ENCODE peak calls at places on chromosomes 2 and 18, in six cellular contexts. One of them, this sample, is unnamed.

GRCh38 chr2:213429516-213429915 is 145.3 kb downstream of the SPAG16 start:
- DNase-seq in AG09309: no peak
- DNase-seq in tibial nerve: no peak
- DNase-seq in cardiac muscle cell: no peak
- DNase-seq in PC-3: peak
- DNase-seq in astrocyte of the cerebellum: no peak
- DNase-seq in this sample: no peak

GRCh38 chr2:121746071-121746578 is 9.3 kb upstream of the TSN start:
- DNase-seq in AG09309: no peak
- DNase-seq in tibial nerve: no peak
- DNase-seq in cardiac muscle cell: no peak
- DNase-seq in PC-3: no peak
- DNase-seq in astrocyte of the cerebellum: no peak
- DNase-seq in this sample: no peak

GRCh38 chr2:240918258-240919091 is 12.3 kb downstream of the CROCC2 start:
- DNase-seq in AG09309: no peak
- DNase-seq in tibial nerve: no peak
- DNase-seq in cardiac muscle cell: no peak
- DNase-seq in PC-3: no peak
- DNase-seq in astrocyte of the cerebellum: no peak
- DNase-seq in this sample: peak

GRCh38 chr2:191202209-191202721 is 42.9 kb upstream of the MYO1B start:
- DNase-seq in AG09309: no peak
- DNase-seq in tibial nerve: no peak
- DNase-seq in cardiac muscle cell: peak
- DNase-seq in PC-3: peak
- DNase-seq in astrocyte of the cerebellum: no peak
- DNase-seq in this sample: no peak

GRCh38 chr2:149741646-149742045 is 154.1 kb upstream of the MMADHC start:
- DNase-seq in AG09309: peak
- DNase-seq in tibial nerve: no peak
- DNase-seq in cardiac muscle cell: peak
- DNase-seq in PC-3: peak
- DNase-seq in astrocyte of the cerebellum: peak
- DNase-seq in this sample: no peak

GRCh38 chr2:10048501-10049171 is 5.3 kb downstream of the KLF11 start:
- DNase-seq in AG09309: peak
- DNase-seq in tibial nerve: no peak
- DNase-seq in cardiac muscle cell: peak
- DNase-seq in PC-3: peak
- DNase-seq in astrocyte of the cerebellum: peak
- DNase-seq in this sample: no peak

GRCh38 chr2:101038455-101039255 is 36.6 kb downstream of the RPL31 start:
- DNase-seq in AG09309: no peak
- DNase-seq in tibial nerve: no peak
- DNase-seq in cardiac muscle cell: peak
- DNase-seq in PC-3: peak
- DNase-seq in astrocyte of the cerebellum: no peak
- DNase-seq in this sample: no peak

GRCh38 chr2:129144082-129144791 is 825.6 kb upstream of the HS6ST1 start:
- DNase-seq in AG09309: no peak
- DNase-seq in tibial nerve: no peak
- DNase-seq in cardiac muscle cell: no peak
- DNase-seq in PC-3: no peak
- DNase-seq in astrocyte of the cerebellum: no peak
- DNase-seq in this sample: no peak

GRCh38 chr2:211745295-211746097 is 793.1 kb downstream of the ERBB4 start:
- DNase-seq in AG09309: peak
- DNase-seq in tibial nerve: peak
- DNase-seq in cardiac muscle cell: peak
- DNase-seq in PC-3: peak
- DNase-seq in astrocyte of the cerebellum: peak
- DNase-seq in this sample: no peak

GRCh38 chr18:42644729-42645131 is 470.8 kb downstream of the RIT2 start:
- DNase-seq in AG09309: no peak
- DNase-seq in tibial nerve: no peak
- DNase-seq in cardiac muscle cell: peak
- DNase-seq in PC-3: no peak
- DNase-seq in astrocyte of the cerebellum: peak
- DNase-seq in this sample: no peak

GRCh38 chr2:43265006-43265770 is 38.8 kb upstream of the ZFP36L2 start:
- DNase-seq in AG09309: no peak
- DNase-seq in tibial nerve: no peak
- DNase-seq in cardiac muscle cell: peak
- DNase-seq in PC-3: no peak
- DNase-seq in astrocyte of the cerebellum: peak
- DNase-seq in this sample: no peak

GRCh38 chr2:172839446-172839845 is 103.8 kb downstream of the RAPGEF4 start:
- DNase-seq in AG09309: no peak
- DNase-seq in tibial nerve: no peak
- DNase-seq in cardiac muscle cell: no peak
- DNase-seq in PC-3: peak
- DNase-seq in astrocyte of the cerebellum: no peak
- DNase-seq in this sample: no peak

DNA sequence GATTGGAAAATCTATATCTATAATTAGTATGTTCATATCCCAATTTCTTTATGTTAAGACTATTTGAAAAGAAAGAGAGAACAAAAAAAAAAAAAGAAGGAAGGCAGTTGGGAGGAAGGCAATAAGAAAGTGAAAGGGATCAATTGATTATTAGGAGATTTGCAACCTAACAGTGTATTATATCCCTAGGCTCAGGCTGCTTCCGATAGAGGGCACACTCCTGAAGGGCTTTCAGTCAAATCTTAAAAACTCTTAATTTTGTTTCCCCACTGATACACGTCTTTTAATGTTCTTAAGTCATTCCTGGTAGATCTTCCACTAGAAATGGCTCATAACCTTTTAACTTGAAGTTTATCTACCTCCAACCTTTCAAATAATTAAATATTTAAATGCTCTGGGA is 763.9 kb downstream of the BCL11A start:
- DNase-seq in AG09309: no peak
- DNase-seq in tibial nerve: no peak
- DNase-seq in cardiac muscle cell: no peak
- DNase-seq in PC-3: peak
- DNase-seq in astrocyte of the cerebellum: no peak
- DNase-seq in this sample: no peak
- TF ChIP-seq CTCF in AG09309: no peak
- TF ChIP-seq CTCF in tibial nerve: no peak
- TF ChIP-seq CTCF in cardiac muscle cell: no peak
- TF ChIP-seq CTCF in PC-3: peak
- TF ChIP-seq CTCF in astrocyte of the cerebellum: no peak
- TF ChIP-seq CTCF in this sample: no peak

GRCh38 chr18:61435064-61435652 is 101.9 kb downstream of the CDH20 start:
- DNase-seq in AG09309: no peak
- DNase-seq in tibial nerve: no peak
- DNase-seq in cardiac muscle cell: peak
- DNase-seq in PC-3: peak
- DNase-seq in astrocyte of the cerebellum: no peak
- DNase-seq in this sample: no peak
- TF ChIP-seq CTCF in AG09309: peak
- TF ChIP-seq CTCF in tibial nerve: peak
- TF ChIP-seq CTCF in cardiac muscle cell: peak
- TF ChIP-seq CTCF in PC-3: peak
- TF ChIP-seq CTCF in astrocyte of the cerebellum: peak
- TF ChIP-seq CTCF in this sample: no peak

GRCh38 chr2:233354500-233354924 is 218 bp downstream of the DGKD start:
- DNase-seq in AG09309: no peak
- DNase-seq in tibial nerve: no peak
- DNase-seq in cardiac muscle cell: no peak
- DNase-seq in PC-3: no peak
- DNase-seq in astrocyte of the cerebellum: no peak
- DNase-seq in this sample: no peak
- TF ChIP-seq CTCF in AG09309: no peak
- TF ChIP-seq CTCF in tibial nerve: no peak
- TF ChIP-seq CTCF in cardiac muscle cell: no peak
- TF ChIP-seq CTCF in PC-3: no peak
- TF ChIP-seq CTCF in astrocyte of the cerebellum: no peak
- TF ChIP-seq CTCF in this sample: no peak

GRCh38 chr2:68722712-68723111 is 11.9 kb upstream of the ARHGAP25 start:
- DNase-seq in AG09309: no peak
- DNase-seq in tibial nerve: no peak
- DNase-seq in cardiac muscle cell: peak
- DNase-seq in PC-3: no peak
- DNase-seq in astrocyte of the cerebellum: no peak
- DNase-seq in this sample: no peak
- TF ChIP-seq CTCF in AG09309: no peak
- TF ChIP-seq CTCF in tibial nerve: no peak
- TF ChIP-seq CTCF in cardiac muscle cell: peak
- TF ChIP-seq CTCF in PC-3: peak
- TF ChIP-seq CTCF in astrocyte of the cerebellum: no peak
- TF ChIP-seq CTCF in this sample: no peak

DNA sequence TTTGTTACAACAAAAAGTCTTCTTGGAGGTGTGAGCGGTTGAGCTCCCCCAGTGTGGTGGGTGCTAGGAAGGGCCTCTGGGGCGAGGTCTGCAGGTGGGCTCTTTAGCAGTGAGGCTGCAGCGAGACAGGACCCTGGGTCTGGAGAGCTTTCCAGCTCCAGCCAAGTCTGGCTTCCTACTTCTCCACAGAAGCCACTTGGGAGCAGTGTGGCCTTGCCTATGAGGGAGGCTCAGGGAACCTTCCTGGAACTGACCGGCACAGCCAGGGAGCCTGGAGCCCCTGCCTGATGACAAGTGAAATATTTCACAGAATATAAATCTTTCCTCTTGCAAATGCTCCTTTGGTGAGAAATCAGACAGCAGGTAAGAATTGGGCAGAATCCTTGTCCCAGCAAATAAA is 289.6 kb upstream of the SPRED2 start:
- DNase-seq in AG09309: no peak
- DNase-seq in tibial nerve: no peak
- DNase-seq in cardiac muscle cell: peak
- DNase-seq in PC-3: peak
- DNase-seq in astrocyte of the cerebellum: no peak
- DNase-seq in this sample: no peak
- TF ChIP-seq CTCF in AG09309: peak
- TF ChIP-seq CTCF in tibial nerve: no peak
- TF ChIP-seq CTCF in cardiac muscle cell: peak
- TF ChIP-seq CTCF in PC-3: peak
- TF ChIP-seq CTCF in astrocyte of the cerebellum: peak
- TF ChIP-seq CTCF in this sample: no peak

DNA sequence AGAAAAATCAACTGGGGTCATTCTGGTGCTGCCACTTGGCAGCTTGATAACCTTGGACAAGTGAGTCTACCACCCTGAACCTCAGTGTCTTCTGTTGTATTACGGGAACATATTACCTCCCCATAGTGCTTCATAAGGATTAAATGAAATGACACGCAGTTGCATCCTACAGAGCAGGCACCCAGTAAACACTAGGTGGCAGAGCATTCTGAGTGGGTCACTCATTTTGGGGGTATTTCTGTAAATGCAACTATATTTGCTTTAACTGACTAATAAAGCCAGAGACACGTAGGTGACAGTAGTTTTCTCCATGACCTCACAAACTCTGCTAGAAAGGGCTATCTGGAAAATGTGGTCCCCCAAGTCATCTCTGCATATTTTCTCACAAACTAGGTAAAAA is 4.7 kb downstream of the CD226 start:
- DNase-seq in AG09309: no peak
- DNase-seq in tibial nerve: no peak
- DNase-seq in cardiac muscle cell: no peak
- DNase-seq in PC-3: peak
- DNase-seq in astrocyte of the cerebellum: no peak
- DNase-seq in this sample: no peak
- TF ChIP-seq CTCF in AG09309: peak
- TF ChIP-seq CTCF in tibial nerve: no peak
- TF ChIP-seq CTCF in cardiac muscle cell: peak
- TF ChIP-seq CTCF in PC-3: peak
- TF ChIP-seq CTCF in astrocyte of the cerebellum: no peak
- TF ChIP-seq CTCF in this sample: no peak

This sample was measured in activated B cell treated with CpG ODN at 0.5 μM for 24 hours.